ENCODE peak calls at places on chromosomes 5 and 9, in six cellular contexts. One of them, this sample, is unnamed.

GRCh38 chr5:21594566-21594965 is 1258.6 kb downstream of the CDH12 start:
- DNase-seq in ascending aorta: no peak
- DNase-seq in cardiac muscle cell: no peak
- DNase-seq in mucosa of descending colon: no peak
- DNase-seq in skeletal muscle cell: no peak
- DNase-seq in transverse colon: no peak
- DNase-seq in this sample: no peak

GRCh38 chr5:155631116-155631515 is 617.6 kb downstream of the KIF4B start:
- DNase-seq in transverse colon: no peak
- DNase-seq in ascending aorta: no peak
- DNase-seq in cardiac muscle cell: no peak
- DNase-seq in skeletal muscle cell: no peak
- DNase-seq in mucosa of descending colon: no peak
- DNase-seq in this sample: no peak

GRCh38 chr9:113560621-113560915 is 97.0 kb downstream of the RGS3 start:
- DNase-seq in ascending aorta: no peak
- DNase-seq in skeletal muscle cell: no peak
- DNase-seq in transverse colon: no peak
- DNase-seq in mucosa of descending colon: peak; percentile 10
- DNase-seq in cardiac muscle cell: no peak
- DNase-seq in this sample: no peak

GRCh38 chr5:57862471-57863282 is 380.1 kb upstream of the ACTBL2 start:
- DNase-seq in skeletal muscle cell: peak; percentile 55
- DNase-seq in ascending aorta: no peak
- DNase-seq in cardiac muscle cell: peak; percentile 74
- DNase-seq in mucosa of descending colon: no peak
- DNase-seq in transverse colon: no peak
- DNase-seq in this sample: no peak

GRCh38 chr9:85741112-85741874 is 461 bp downstream of the AGTPBP1 start:
- DNase-seq in mucosa of descending colon: no peak
- DNase-seq in transverse colon: peak; percentile 48
- DNase-seq in ascending aorta: peak; percentile 78
- DNase-seq in cardiac muscle cell: peak; percentile 20
- DNase-seq in skeletal muscle cell: no peak
- DNase-seq in this sample: peak; percentile 59

GRCh38 chr5:176847726-176848290 is 37.4 kb downstream of the UNC5A start:
- DNase-seq in ascending aorta: no peak
- DNase-seq in cardiac muscle cell: no peak
- DNase-seq in skeletal muscle cell: no peak
- DNase-seq in transverse colon: no peak
- DNase-seq in mucosa of descending colon: no peak
- DNase-seq in this sample: no peak

GRCh38 chr5:22605473-22605872 is 247.7 kb downstream of the CDH12 start:
- DNase-seq in cardiac muscle cell: no peak
- DNase-seq in transverse colon: no peak
- DNase-seq in skeletal muscle cell: no peak
- DNase-seq in ascending aorta: no peak
- DNase-seq in mucosa of descending colon: no peak
- DNase-seq in this sample: no peak

GRCh38 chr5:68962632-68963484 is 131.0 kb upstream of the SLC30A5 start:
- DNase-seq in skeletal muscle cell: no peak
- DNase-seq in cardiac muscle cell: peak; percentile 73
- DNase-seq in transverse colon: peak; percentile 63
- DNase-seq in ascending aorta: peak; percentile 80
- DNase-seq in mucosa of descending colon: peak; percentile 64
- DNase-seq in this sample: peak; percentile 64

GRCh38 chr9:93674580-93675335 is 98.4 kb downstream of the PHF2 start:
- DNase-seq in skeletal muscle cell: no peak
- DNase-seq in ascending aorta: peak; percentile 47
- DNase-seq in transverse colon: no peak
- DNase-seq in cardiac muscle cell: no peak
- DNase-seq in mucosa of descending colon: peak; percentile 17
- DNase-seq in this sample: peak; percentile 7

GRCh38 chr5:42021923-42022322 is 96.8 kb downstream of the FBXO4 start:
- DNase-seq in transverse colon: no peak
- DNase-seq in ascending aorta: no peak
- DNase-seq in cardiac muscle cell: no peak
- DNase-seq in mucosa of descending colon: no peak
- DNase-seq in skeletal muscle cell: no peak
- DNase-seq in this sample: no peak

GRCh38 chr5:140213370-140213983 is 38.5 kb downstream of the CYSTM1 start:
- DNase-seq in mucosa of descending colon: no peak
- DNase-seq in cardiac muscle cell: no peak
- DNase-seq in transverse colon: no peak
- DNase-seq in ascending aorta: no peak
- DNase-seq in skeletal muscle cell: no peak
- DNase-seq in this sample: no peak

GRCh38 chr5:172350212-172351181 is 66.9 kb upstream of the UBTD2 start:
- DNase-seq in transverse colon: no peak
- DNase-seq in mucosa of descending colon: no peak
- DNase-seq in cardiac muscle cell: no peak
- DNase-seq in skeletal muscle cell: no peak
- DNase-seq in ascending aorta: no peak
- DNase-seq in this sample: no peak

GRCh38 chr5:28954074-28954473 is 1915.7 kb upstream of the CDH9 start:
- DNase-seq in transverse colon: no peak
- DNase-seq in skeletal muscle cell: no peak
- DNase-seq in ascending aorta: no peak
- DNase-seq in cardiac muscle cell: no peak
- DNase-seq in mucosa of descending colon: no peak
- DNase-seq in this sample: no peak

GRCh38 chr5:176724472-176724871 is 77.2 kb downstream of the TSPAN17 start:
- DNase-seq in transverse colon: no peak
- DNase-seq in skeletal muscle cell: no peak
- DNase-seq in cardiac muscle cell: no peak
- DNase-seq in mucosa of descending colon: no peak
- DNase-seq in ascending aorta: no peak
- DNase-seq in this sample: no peak

GRCh38 chr5:36950586-36951457 is 74.3 kb downstream of the NIPBL start:
- DNase-seq in cardiac muscle cell: peak; percentile 53
- DNase-seq in skeletal muscle cell: no peak
- DNase-seq in ascending aorta: no peak
- DNase-seq in mucosa of descending colon: no peak
- DNase-seq in transverse colon: no peak
- DNase-seq in this sample: no peak

GRCh38 chr9:33942471-33943083 is 106.1 kb downstream of the UBAP2 start:
- DNase-seq in mucosa of descending colon: no peak
- DNase-seq in cardiac muscle cell: peak; percentile 80
- DNase-seq in skeletal muscle cell: peak; percentile 66
- DNase-seq in transverse colon: no peak
- DNase-seq in ascending aorta: no peak
- DNase-seq in this sample: no peak

GRCh38 chr5:135457424-135458071 is 5.4 kb upstream of the TIFAB start:
- DNase-seq in ascending aorta: no peak
- DNase-seq in mucosa of descending colon: peak; percentile 80
- DNase-seq in transverse colon: peak; percentile 69
- DNase-seq in skeletal muscle cell: no peak
- DNase-seq in cardiac muscle cell: peak; percentile 62
- DNase-seq in this sample: peak; percentile 56

GRCh38 chr9:126614455-126615248 is 924 bp downstream of the LMX1B start:
- DNase-seq in mucosa of descending colon: no peak
- DNase-seq in ascending aorta: no peak
- DNase-seq in cardiac muscle cell: no peak
- DNase-seq in transverse colon: no peak
- DNase-seq in skeletal muscle cell: no peak
- DNase-seq in this sample: no peak

GRCh38 chr9:93124793-93125192 is 9.3 kb downstream of the NINJ1 start:
- DNase-seq in skeletal muscle cell: no peak
- DNase-seq in cardiac muscle cell: no peak
- DNase-seq in mucosa of descending colon: peak; percentile 21
- DNase-seq in ascending aorta: peak; percentile 58
- DNase-seq in transverse colon: peak; percentile 6
- DNase-seq in this sample: no peak

GRCh38 chr5:136420168-136420916 is 55.0 kb upstream of the TRPC7 start:
- DNase-seq in ascending aorta: no peak
- DNase-seq in mucosa of descending colon: no peak
- DNase-seq in skeletal muscle cell: no peak
- DNase-seq in transverse colon: no peak
- DNase-seq in cardiac muscle cell: no peak
- DNase-seq in this sample: no peak

GRCh38 chr5:54743997-54744788 is 226.6 kb downstream of the SNX18 start:
- DNase-seq in mucosa of descending colon: peak; percentile 35
- DNase-seq in ascending aorta: no peak
- DNase-seq in cardiac muscle cell: peak; percentile 97
- DNase-seq in skeletal muscle cell: peak; percentile 90
- DNase-seq in transverse colon: peak; percentile 46
- DNase-seq in this sample: peak; percentile 17
- H3K4me3 ChIP-seq in mucosa of descending colon: no peak overlapping the region
- H3K4me3 ChIP-seq in ascending aorta: no peak overlapping the region
- H3K4me3 ChIP-seq in cardiac muscle cell: no peak overlapping the region
- H3K4me3 ChIP-seq in skeletal muscle cell: no peak overlapping the region
- H3K4me3 ChIP-seq in transverse colon: no peak overlapping the region
- H3K4me3 ChIP-seq in this sample: no peak overlapping the region

GRCh38 chr5:72957337-72957736 is 1.5 kb downstream of the FCHO2 start:
- DNase-seq in ascending aorta: no peak
- DNase-seq in skeletal muscle cell: no peak
- DNase-seq in mucosa of descending colon: no peak
- DNase-seq in cardiac muscle cell: no peak
- DNase-seq in transverse colon: no peak
- DNase-seq in this sample: no peak
- H3K4me3 ChIP-seq in ascending aorta: peak overlapping the region; percentile 95
- H3K4me3 ChIP-seq in skeletal muscle cell: peak overlapping the region; percentile 73
- H3K4me3 ChIP-seq in mucosa of descending colon: no peak overlapping the region
- H3K4me3 ChIP-seq in cardiac muscle cell: peak overlapping the region; percentile 73
- H3K4me3 ChIP-seq in transverse colon: no peak overlapping the region
- H3K4me3 ChIP-seq in this sample: no peak overlapping the region

DNA sequence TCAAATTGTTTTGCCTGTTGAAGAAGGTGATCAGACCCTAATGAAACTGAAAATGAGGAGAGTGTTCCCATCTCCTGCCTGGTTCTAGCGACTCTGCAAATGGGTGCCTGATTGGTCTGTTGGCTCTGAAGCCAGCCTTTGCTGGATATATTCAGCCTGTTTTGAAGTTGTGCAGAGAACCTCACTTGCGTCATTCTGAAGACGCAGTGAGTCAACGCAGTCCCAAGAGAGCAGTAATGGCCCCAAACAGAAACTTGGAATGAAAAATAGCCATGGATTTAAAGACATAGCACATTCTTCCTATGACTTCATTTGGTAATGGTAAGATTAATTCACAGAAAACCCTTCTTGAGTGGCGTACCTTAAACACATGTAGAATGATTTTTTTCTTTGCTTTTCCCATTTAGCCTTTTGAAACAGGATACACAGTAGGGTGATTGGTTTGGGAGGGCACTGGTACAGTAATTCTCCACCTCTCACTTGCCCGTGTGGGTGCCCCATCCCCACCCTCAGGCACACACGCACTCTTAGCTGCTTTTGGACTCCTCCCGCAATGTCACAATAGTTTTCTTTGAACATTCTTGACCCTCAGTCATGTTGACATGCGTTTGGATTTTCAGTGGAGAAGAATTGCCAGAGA is 54.1 kb upstream of the ABL1 start:
- DNase-seq in transverse colon: peak; percentile 55
- DNase-seq in skeletal muscle cell: peak; percentile 99
- DNase-seq in cardiac muscle cell: peak; percentile 99
- DNase-seq in mucosa of descending colon: no peak
- DNase-seq in ascending aorta: peak; percentile 92
- DNase-seq in this sample: peak; percentile 37
- H3K4me3 ChIP-seq in transverse colon: no peak overlapping the region
- H3K4me3 ChIP-seq in skeletal muscle cell: peak overlapping the region; percentile 35
- H3K4me3 ChIP-seq in cardiac muscle cell: no peak overlapping the region
- H3K4me3 ChIP-seq in mucosa of descending colon: no peak overlapping the region
- H3K4me3 ChIP-seq in ascending aorta: peak overlapping the region; percentile 52
- H3K4me3 ChIP-seq in this sample: no peak overlapping the region

GRCh38 chr9:128092199-128092977 is 24.4 kb downstream of the SLC25A25 start:
- DNase-seq in ascending aorta: no peak
- DNase-seq in cardiac muscle cell: no peak
- DNase-seq in skeletal muscle cell: no peak
- DNase-seq in transverse colon: no peak
- DNase-seq in mucosa of descending colon: peak; percentile 21
- DNase-seq in this sample: no peak
- H3K4me3 ChIP-seq in ascending aorta: no peak overlapping the region
- H3K4me3 ChIP-seq in cardiac muscle cell: no peak overlapping the region
- H3K4me3 ChIP-seq in skeletal muscle cell: peak overlapping the region; percentile 49
- H3K4me3 ChIP-seq in transverse colon: no peak overlapping the region
- H3K4me3 ChIP-seq in mucosa of descending colon: no peak overlapping the region
- H3K4me3 ChIP-seq in this sample: no peak overlapping the region

DNA sequence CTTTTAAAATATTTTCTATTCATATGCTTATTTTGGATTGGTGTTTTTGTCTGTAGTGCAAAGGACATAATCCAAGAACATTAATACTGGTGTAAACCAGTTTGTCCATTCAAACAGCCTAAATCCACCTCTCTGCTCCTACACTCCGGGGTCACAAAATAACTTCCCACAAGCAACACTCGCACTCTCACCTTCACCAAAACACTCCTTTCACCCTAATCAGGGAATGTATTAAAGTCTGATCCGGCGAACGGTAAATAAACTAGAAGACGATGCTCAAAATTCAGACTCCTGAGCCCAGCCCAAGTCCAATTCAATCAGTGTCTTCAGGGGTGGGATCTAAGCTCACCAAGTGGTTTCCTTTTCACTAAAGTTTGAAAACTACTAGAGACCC is 645 bp downstream of the AP3B1 start:
- DNase-seq in transverse colon: no peak
- DNase-seq in mucosa of descending colon: no peak
- DNase-seq in ascending aorta: no peak
- DNase-seq in skeletal muscle cell: no peak
- DNase-seq in cardiac muscle cell: no peak
- DNase-seq in this sample: no peak
- H3K4me3 ChIP-seq in transverse colon: peak overlapping the region; percentile 95
- H3K4me3 ChIP-seq in mucosa of descending colon: peak overlapping the region; percentile 67
- H3K4me3 ChIP-seq in ascending aorta: peak overlapping the region; percentile 86
- H3K4me3 ChIP-seq in skeletal muscle cell: peak overlapping the region; percentile 86
- H3K4me3 ChIP-seq in cardiac muscle cell: peak overlapping the region; percentile 83
- H3K4me3 ChIP-seq in this sample: peak overlapping the region; percentile 99

GRCh38 chr9:134402182-134402581 is 75.9 kb downstream of the RXRA start:
- DNase-seq in ascending aorta: no peak
- DNase-seq in skeletal muscle cell: no peak
- DNase-seq in transverse colon: no peak
- DNase-seq in cardiac muscle cell: no peak
- DNase-seq in mucosa of descending colon: no peak
- DNase-seq in this sample: no peak

GRCh38 chr9:134404376-134405358 is 78.4 kb downstream of the RXRA start:
- DNase-seq in ascending aorta: no peak
- DNase-seq in mucosa of descending colon: no peak
- DNase-seq in skeletal muscle cell: no peak
- DNase-seq in transverse colon: no peak
- DNase-seq in cardiac muscle cell: no peak
- DNase-seq in this sample: no peak

GRCh38 chr9:134405527-134405926 is 79.3 kb downstream of the RXRA start:
- DNase-seq in transverse colon: no peak
- DNase-seq in mucosa of descending colon: no peak
- DNase-seq in skeletal muscle cell: no peak
- DNase-seq in cardiac muscle cell: no peak
- DNase-seq in ascending aorta: no peak
- DNase-seq in this sample: no peak

GRCh38 chr9:134403292-134403681 is 77.0 kb downstream of the RXRA start:
- DNase-seq in mucosa of descending colon: no peak
- DNase-seq in cardiac muscle cell: no peak
- DNase-seq in skeletal muscle cell: no peak
- DNase-seq in ascending aorta: peak; percentile 77
- DNase-seq in transverse colon: no peak
- DNase-seq in this sample: no peak

GRCh38 chr9:134403682-134404301 is 77.5 kb downstream of the RXRA start:
- DNase-seq in cardiac muscle cell: peak; percentile 96
- DNase-seq in mucosa of descending colon: no peak
- DNase-seq in ascending aorta: peak; percentile 91
- DNase-seq in transverse colon: peak; percentile 66
- DNase-seq in skeletal muscle cell: peak; percentile 72
- DNase-seq in this sample: peak; percentile 82
- H3K4me3 ChIP-seq in cardiac muscle cell: no peak overlapping the region
- H3K4me3 ChIP-seq in mucosa of descending colon: no peak overlapping the region
- H3K4me3 ChIP-seq in ascending aorta: no peak overlapping the region
- H3K4me3 ChIP-seq in transverse colon: no peak overlapping the region
- H3K4me3 ChIP-seq in skeletal muscle cell: no peak overlapping the region
- H3K4me3 ChIP-seq in this sample: no peak overlapping the region